ENCODE peak calls at places on chromosomes 7 and 10, in five cellular contexts. O is NCI-H1092; X is heart right ventricle; H is activated T-cell treated with anti-CD3 and anti-CD28 coated beads for 1 hour; N is effector memory CD8-positive, alpha-beta T cell. F is an unnamed sample.
A peak's percentile ranks its signal among the peaks of the same experiment; 100 is the strongest.

GRCh38 chr10:77416327-77417135 is 221.1 kb downstream of the KCNMA1 start:
- DNase-seq in N (no peak), H (no peak), X (no peak), O (no peak), F (no peak)

GRCh38 chr7:28160551-28160991 is 20.0 kb downstream of the JAZF1 start:
- DNase-seq in O (no peak), H (no peak), X (no peak), N (no peak), F (no peak)

GRCh38 chr10:97537186-97537869 is 35.3 kb upstream of the ANKRD2 start:
- DNase-seq in O (no peak), H (no peak), X (no peak), N (no peak), F (no peak)

GRCh38 chr10:101272229-101272868 is 43.1 kb upstream of the LBX1 start:
- DNase-seq in O (peak; percentile 53), N (peak; percentile 59), H (peak; percentile 50), X (peak; percentile 49), F (peak; percentile 18)

GRCh38 chr7:24920702-24921679 is 59.0 kb downstream of the OSBPL3 start:
- DNase-seq in H (no peak), X (no peak), N (no peak), O (no peak), F (no peak)

GRCh38 chr10:94423627-94424026 is 21.3 kb downstream of the TBC1D12 start:
- DNase-seq in O (no peak), H (no peak), N (no peak), X (no peak), F (no peak)

GRCh38 chr7:115731796-115732471 is 298.6 kb downstream of the TFEC start:
- DNase-seq in N (no peak), O (peak; percentile 28), X (no peak), H (no peak), F (no peak)

GRCh38 chr10:75062191-75062849 is 49.1 kb upstream of the SAMD8 start:
- DNase-seq in X (peak; percentile 27), H (no peak), O (no peak), N (no peak), F (no peak)

GRCh38 chr10:80856186-80856585 is 318.5 kb downstream of the SH2D4B start:
- DNase-seq in O (no peak), H (no peak), X (no peak), N (no peak), F (no peak)

GRCh38 chr10:104332243-104333036 is 5.8 kb downstream of the ITPRIP start:
- DNase-seq in X (no peak), N (no peak), H (no peak), O (no peak), F (no peak)

GRCh38 chr10:3323865-3324498 is 151.4 kb upstream of the PITRM1 start:
- DNase-seq in N (no peak), X (peak; percentile 11), O (no peak), H (no peak), F (no peak)

GRCh38 chr7:31815796-31816195 is 128.8 kb downstream of the PPP1R17 start:
- DNase-seq in N (no peak), H (no peak), X (no peak), O (no peak), F (no peak)

GRCh38 chr7:3575753-3576531 is 274.9 kb downstream of the SDK1 start:
- DNase-seq in H (no peak), N (no peak), X (no peak), O (no peak), F (no peak)

GRCh38 chr7:29239638-29240037 is 45.1 kb downstream of the CHN2 start:
- DNase-seq in O (no peak), H (no peak), X (no peak), N (no peak), F (peak; percentile 14)

GRCh38 chr7:26397786-26398435 is 106.2 kb downstream of the SNX10 start:
- DNase-seq in O (no peak), N (no peak), H (no peak), X (peak; percentile 17), F (peak; percentile 8)

GRCh38 chr7:151367304-151367703 is 25.7 kb downstream of the NUB1 start:
- DNase-seq in X (no peak), N (no peak), H (no peak), O (no peak), F (no peak)

GRCh38 chr7:156198277-156198676 is 386.0 kb upstream of the SHH start:
- DNase-seq in H (no peak), X (no peak), O (no peak), N (no peak), F (no peak)

GRCh38 chr7:20393021-20394015 is 62.6 kb downstream of the ITGB8 start:
- DNase-seq in O (no peak), H (no peak), X (no peak), N (no peak), F (no peak)

GRCh38 chr10:63767512-63767911 is 246.3 kb downstream of the REEP3 start:
- DNase-seq in X (no peak), O (no peak), N (no peak), H (no peak), F (no peak)

GRCh38 chr7:138752568-138753518 is 45.0 kb upstream of the TMEM213 start:
- DNase-seq in O (peak; percentile 66), X (peak; percentile 9), N (peak; percentile 87), H (peak; percentile 77), F (peak; percentile 90)

GRCh38 chr10:88672041-88672440 is 7.8 kb downstream of the LIPF start:
- DNase-seq in H (no peak), O (no peak), X (no peak), N (no peak), F (no peak)

GRCh38 chr10:3222068-3222467 is 49.5 kb upstream of the PITRM1 start:
- DNase-seq in N (no peak), H (no peak), X (no peak), O (no peak), F (peak; percentile 40)

GRCh38 chr10:92965314-92965713 is 95.3 kb upstream of the CYP26C1 start:
- DNase-seq in N (no peak), X (no peak), H (no peak), O (peak; percentile 17), F (no peak)